ENCODE peak calls at places on chromosome 16, in six cellular contexts. D is SJSA1; Q is CD4-positive, alpha-beta memory T cell; J is transverse colon; A is heart left ventricle; E is BJ. M is an unnamed sample. For H3K27me3, the result is how much of the 10 kb centered on the place peaks cover.

GRCh38 chr16:56312556-56312955 is 112.8 kb downstream of the AMFR start:
- DNase-seq in D (no peak), Q (no peak), J (no peak), A (no peak), E (no peak), M (no peak)

GRCh38 chr16:84585886-84586285 is 32.0 kb downstream of the COTL1 start:
- DNase-seq in D (no peak), Q (no peak), J (no peak), A (no peak), E (no peak), M (no peak)

GRCh38 chr16:29645699-29646187 is 17.3 kb upstream of the SPN start:
- DNase-seq in D (no peak), Q (no peak), J (no peak), A (no peak), E (no peak), M (no peak)

GRCh38 chr16:76335187-76335974 is 58.2 kb downstream of the CNTNAP4 start:
- DNase-seq in D (no peak), Q (no peak), J (no peak), A (no peak), E (no peak), M (no peak)

GRCh38 chr16:27346818-27347217 is 33.0 kb downstream of the IL4R start:
- DNase-seq in D (no peak), Q (no peak), J (no peak), A (no peak), E (no peak), M (no peak)

GRCh38 chr16:66923247-66923851 is 2.0 kb downstream of the RRAD start:
- DNase-seq in D (no peak), Q (no peak), J (no peak), A (no peak), E (no peak), M (no peak)

GRCh38 chr16:14377326-14377725 is 252.7 kb downstream of the PARN start:
- DNase-seq in D (peak), Q (no peak), J (no peak), A (no peak), E (no peak), M (no peak)

GRCh38 chr16:21300309-21301167 is 22.4 kb upstream of the CRYM start:
- DNase-seq in D (peak), Q (peak), J (peak), A (peak), E (peak), M (peak)

GRCh38 chr16:27819356-27819755 is 244.2 kb downstream of the GSG1L start:
- DNase-seq in D (no peak), Q (no peak), J (no peak), A (no peak), E (no peak), M (no peak)

GRCh38 chr16:17342031-17342430 is 128.7 kb downstream of the XYLT1 start:
- DNase-seq in D (no peak), Q (no peak), J (no peak), A (no peak), E (no peak), M (no peak)

GRCh38 chr16:66551362-66551761 is 1.0 kb upstream of the CKLF start:
- DNase-seq in D (peak), Q (peak), J (peak), A (peak), E (no peak), M (no peak)

GRCh38 chr16:53045554-53046250 is 7.0 kb downstream of the CHD9NB start:
- DNase-seq in D (no peak), Q (no peak), J (peak), A (no peak), E (no peak), M (no peak)

GRCh38 chr16:68081796-68082567 is 3.2 kb upstream of the NFATC3 start:
- DNase-seq in D (no peak), Q (no peak), J (no peak), A (no peak), E (no peak), M (no peak)

GRCh38 chr16:30921748-30922419 is 1.5 kb upstream of the FBXL19 start:
- DNase-seq in D (peak), Q (peak), J (peak), A (peak), E (no peak), M (peak)

GRCh38 chr16:78478267-78478821 is 378.9 kb downstream of the WWOX start:
- DNase-seq in D (no peak), Q (no peak), J (no peak), A (no peak), E (no peak), M (no peak)

GRCh38 chr16:19912445-19913305 is 28.0 kb upstream of the GPRC5B start:
- DNase-seq in D (no peak), Q (no peak), J (no peak), A (no peak), E (no peak), M (peak)

GRCh38 chr16:54901606-54902005 is 29.1 kb upstream of the IRX5 start:
- DNase-seq in D (no peak), Q (no peak), J (no peak), A (no peak), E (no peak), M (no peak)

GRCh38 chr16:54903047-54903446 is 27.6 kb upstream of the IRX5 start:
- DNase-seq in D (no peak), Q (no peak), J (no peak), A (no peak), E (no peak), M (no peak)

GRCh38 chr16:54897930-54898329 is 32.7 kb upstream of the IRX5 start:
- DNase-seq in D (no peak), Q (no peak), J (no peak), A (no peak), E (no peak), M (no peak)
- H3K27me3 ChIP-seq in D (under half), Q (under half), J (under half), A (under half), E (under half), M (under half)

GRCh38 chr16:10743227-10743609 is 424 bp upstream of the NUBP1 start:
- DNase-seq in D (no peak), Q (no peak), J (no peak), A (no peak), E (no peak), M (no peak)
- H3K4me3 ChIP-seq in D (peak), Q (peak), J (no peak), A (no peak), E (peak), M (peak)

DNA sequence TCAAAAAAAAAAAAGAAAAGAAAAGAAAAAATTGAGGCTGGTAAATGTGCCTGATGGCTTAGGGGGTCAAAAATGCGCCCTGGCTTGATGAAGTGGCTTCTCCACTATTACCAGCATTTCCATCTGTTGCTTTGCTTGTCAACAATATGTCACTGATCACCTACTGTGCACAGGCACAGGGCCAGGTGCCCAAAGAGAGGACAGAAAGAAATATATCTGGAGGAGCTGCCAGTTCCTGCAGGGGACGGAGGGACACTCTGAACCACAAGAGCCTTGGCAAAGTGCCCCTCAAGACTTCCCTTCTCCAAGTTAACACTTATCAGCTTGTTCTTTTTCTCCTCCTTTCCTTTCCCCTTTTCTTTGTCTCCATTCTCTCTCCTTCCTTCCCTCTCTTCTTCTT is 34.7 kb downstream of the GINS3 start:
- DNase-seq in D (no peak), Q (no peak), J (no peak), A (peak), E (no peak), M (no peak)
- H3K27me3 ChIP-seq in D (under half), Q (under half), J (under half), A (under half), E (under half), M (under half)

GRCh38 chr16:2212362-2213324 is 2.0 kb upstream of the BRICD5 start:
- DNase-seq in D (no peak), Q (no peak), J (no peak), A (no peak), E (no peak), M (no peak)
- H3K4me3 ChIP-seq in D (peak), Q (no peak), J (no peak), A (peak), E (no peak), M (peak)

GRCh38 chr16:80915079-80915450 is 91.6 kb downstream of the CMC2 start:
- DNase-seq in D (no peak), Q (no peak), J (no peak), A (no peak), E (no peak), M (no peak)
- H3K27me3 ChIP-seq in D (under half), Q (under half), J (under half), A (under half), E (under half), M (under half)

DNA sequence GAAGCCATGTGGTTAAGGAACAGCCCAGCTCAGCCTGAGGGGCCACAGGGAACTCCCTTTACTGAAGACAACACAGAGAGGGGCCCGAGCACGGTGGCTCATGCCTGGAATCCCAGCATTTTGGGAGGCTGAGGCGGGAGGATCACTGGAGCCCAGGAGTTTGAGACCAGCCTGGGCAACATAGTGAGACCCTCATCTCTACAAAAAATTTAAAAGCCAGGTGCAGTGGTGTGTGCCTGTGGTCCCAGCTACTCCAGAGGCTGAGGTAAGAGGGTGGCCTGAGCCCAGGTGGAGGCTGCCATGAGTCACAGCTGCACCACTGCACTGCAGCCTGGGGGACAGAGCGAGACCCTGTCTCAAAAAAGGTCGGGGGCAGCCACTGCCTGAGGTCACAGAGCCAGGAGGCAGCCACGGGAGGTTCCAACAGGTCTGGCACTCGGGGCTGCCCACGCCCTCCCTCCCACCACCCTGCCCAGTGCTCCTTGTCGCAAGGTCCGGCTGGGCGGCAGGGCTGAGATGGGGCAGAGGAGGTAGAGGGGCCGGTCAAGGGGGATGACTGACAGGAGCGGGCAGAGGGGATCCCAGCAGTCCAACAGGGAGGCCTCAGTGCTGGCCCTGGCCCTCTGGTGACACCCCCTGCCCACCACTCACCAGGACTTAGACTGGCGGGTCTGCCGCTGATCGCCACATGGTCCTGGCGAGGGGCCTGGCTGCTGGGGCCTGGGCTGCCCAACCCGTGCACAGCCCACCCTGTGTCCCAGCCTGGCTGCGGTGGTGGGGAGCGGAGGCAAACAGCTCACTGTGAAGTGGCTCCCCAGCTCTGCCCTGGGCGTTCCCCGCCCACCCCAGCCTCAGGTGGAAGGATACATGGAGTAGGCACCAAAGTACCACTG is 3.4 kb downstream of the CYBA start:
- DNase-seq in D (no peak), Q (no peak), J (no peak), A (no peak), E (no peak), M (no peak)
- H3K4me3 ChIP-seq in D (no peak), Q (no peak), J (no peak), A (no peak), E (no peak), M (no peak)

DNA sequence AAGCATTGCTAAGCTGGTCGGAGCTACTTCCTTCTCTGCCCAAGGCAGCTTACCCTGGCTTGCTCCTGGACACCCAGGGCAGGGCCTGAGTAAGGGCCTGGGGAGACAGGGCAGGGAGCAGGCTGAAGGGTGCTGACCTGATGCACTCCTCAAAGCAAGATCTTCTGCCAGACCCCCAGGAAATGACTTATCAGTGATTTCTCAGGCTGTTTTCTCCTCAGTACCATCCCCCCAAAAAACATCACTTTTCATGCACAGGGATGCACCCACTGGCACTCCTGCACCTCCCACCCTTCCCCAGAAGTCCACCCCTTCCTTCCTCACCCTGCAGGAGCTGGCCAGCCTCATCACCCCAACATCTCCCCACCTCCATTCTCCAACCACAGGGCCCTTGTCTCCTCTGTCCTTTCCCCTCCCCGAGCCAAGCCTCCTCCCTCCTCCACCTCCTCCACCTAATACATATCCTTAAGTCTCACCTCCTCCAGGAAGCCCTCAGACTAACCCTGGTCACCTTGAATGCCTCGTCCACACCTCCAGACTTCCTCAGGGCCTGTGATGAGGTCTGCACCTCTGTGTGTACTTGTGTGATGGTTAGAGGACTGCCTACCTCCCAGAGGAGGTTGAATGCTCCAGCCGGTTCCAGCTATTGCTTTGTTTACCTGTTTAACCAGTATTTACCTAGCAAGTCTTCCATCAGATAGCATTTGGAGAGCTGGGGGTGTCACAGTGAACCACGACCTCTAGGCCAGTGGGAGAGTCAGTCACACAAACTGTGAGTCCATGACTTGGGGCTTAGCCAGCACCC is 1.1 kb upstream of the HBA1 start:
- DNase-seq in D (no peak), Q (no peak), J (no peak), A (no peak), E (no peak), M (no peak)
- H3K27me3 ChIP-seq in D (half or more), Q (under half), J (half or more), A (under half), E (under half), M (half or more)

GRCh38 chr16:11298143-11298900 is 17.2 kb upstream of the PRM1 start:
- DNase-seq in D (no peak), Q (no peak), J (no peak), A (no peak), E (no peak), M (no peak)
- H3K4me3 ChIP-seq in D (no peak), Q (no peak), J (no peak), A (no peak), E (no peak), M (no peak)

GRCh38 chr16:3189869-3190268 is 1.9 kb downstream of the OR1F1 start:
- DNase-seq in D (no peak), Q (no peak), J (no peak), A (no peak), E (no peak), M (no peak)
- H3K27me3 ChIP-seq in D (under half), Q (half or more), J (half or more), A (half or more), E (under half), M (under half)

DNA sequence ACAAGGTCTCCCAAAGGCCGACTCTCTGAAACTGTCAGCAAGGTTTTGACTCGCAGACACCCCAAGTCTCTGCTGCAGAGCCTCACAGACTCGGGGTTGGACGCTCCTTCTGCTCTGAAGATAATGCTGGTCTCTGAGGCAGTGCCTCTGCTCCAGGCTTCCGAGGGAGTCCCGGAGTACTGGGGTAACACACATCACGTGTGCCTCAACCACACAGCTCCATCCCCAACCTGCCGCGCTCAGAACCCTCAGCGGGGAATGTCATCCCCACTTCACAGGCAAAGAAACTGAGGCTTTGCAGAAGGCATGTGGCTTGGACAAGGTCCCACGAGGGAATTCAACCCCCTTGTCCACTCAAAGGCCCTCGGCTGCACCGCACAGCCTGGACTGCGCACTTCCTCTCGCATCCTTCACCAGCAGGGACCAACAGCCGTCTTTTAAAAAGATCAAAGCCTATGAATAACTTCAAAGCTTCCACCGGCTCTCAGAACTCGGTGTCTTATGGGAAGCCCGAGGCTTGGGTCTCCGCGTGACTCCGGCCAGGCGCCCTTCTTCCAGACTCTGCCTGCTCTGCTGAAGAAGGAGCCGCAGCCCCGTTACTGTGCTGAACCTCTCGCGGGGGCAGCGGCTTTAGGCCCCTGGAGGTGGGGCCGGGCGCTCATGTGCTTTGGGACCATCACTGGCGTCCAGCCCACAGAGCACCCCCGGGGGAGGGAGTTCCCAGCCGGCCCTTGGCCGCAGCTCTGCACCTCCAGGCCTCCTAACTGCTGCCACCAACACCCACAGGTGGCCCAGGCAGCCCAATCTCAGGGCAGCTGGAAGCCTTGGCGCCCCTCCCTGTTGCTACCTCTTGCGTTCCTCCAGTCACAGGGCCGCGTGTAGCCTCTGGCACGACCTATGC is 2.2 kb downstream of the TMEM204 start:
- DNase-seq in D (no peak), Q (peak), J (no peak), A (peak), E (no peak), M (no peak)
- H3K4me3 ChIP-seq in D (no peak), Q (peak), J (peak), A (peak), E (peak), M (no peak)

M was measured in kidney epithelial cell.